ENCODE peak calls at places on chromosomes 1 and 21, in ten cellular contexts. One of them, this sample, is unnamed.

GRCh38 chr21:43658769-43659135 is 536 bp downstream of the HSF2BP start:
- DNase-seq in IMR-90: no peak
- DNase-seq in heart right ventricle: peak; percentile 37
- DNase-seq in tibial nerve: no peak
- DNase-seq in AG09309: no peak
- DNase-seq in foreskin fibroblast: no peak
- DNase-seq in astrocyte of the spinal cord: no peak
- DNase-seq in BJ: no peak
- DNase-seq in Peyer's patch: no peak
- DNase-seq in lower lobe of right lung: no peak
- DNase-seq in this sample: no peak

GRCh38 chr1:52288286-52288685 is 77.7 kb downstream of the CC2D1B start:
- DNase-seq in IMR-90: peak; percentile 64
- DNase-seq in heart right ventricle: no peak
- DNase-seq in tibial nerve: no peak
- DNase-seq in AG09309: no peak
- DNase-seq in foreskin fibroblast: peak; percentile 57
- DNase-seq in astrocyte of the spinal cord: peak; percentile 18
- DNase-seq in BJ: no peak
- DNase-seq in Peyer's patch: no peak
- DNase-seq in lower lobe of right lung: no peak
- DNase-seq in this sample: peak; percentile 27

GRCh38 chr1:151885479-151885878 is 23.8 kb downstream of the THEM4 start:
- DNase-seq in IMR-90: no peak
- DNase-seq in heart right ventricle: no peak
- DNase-seq in tibial nerve: no peak
- DNase-seq in AG09309: no peak
- DNase-seq in foreskin fibroblast: no peak
- DNase-seq in astrocyte of the spinal cord: no peak
- DNase-seq in BJ: no peak
- DNase-seq in Peyer's patch: no peak
- DNase-seq in lower lobe of right lung: no peak
- DNase-seq in this sample: peak; percentile 46

GRCh38 chr1:220918285-220918951 is 39.2 kb downstream of the HLX start:
- DNase-seq in IMR-90: no peak
- DNase-seq in heart right ventricle: no peak
- DNase-seq in tibial nerve: no peak
- DNase-seq in AG09309: no peak
- DNase-seq in foreskin fibroblast: no peak
- DNase-seq in astrocyte of the spinal cord: no peak
- DNase-seq in BJ: no peak
- DNase-seq in Peyer's patch: no peak
- DNase-seq in lower lobe of right lung: no peak
- DNase-seq in this sample: no peak

GRCh38 chr1:213985181-213986019 is 2.4 kb upstream of the PROX1 start:
- DNase-seq in IMR-90: no peak
- DNase-seq in heart right ventricle: no peak
- DNase-seq in tibial nerve: no peak
- DNase-seq in AG09309: no peak
- DNase-seq in foreskin fibroblast: no peak
- DNase-seq in astrocyte of the spinal cord: no peak
- DNase-seq in BJ: no peak
- DNase-seq in Peyer's patch: no peak
- DNase-seq in lower lobe of right lung: no peak
- DNase-seq in this sample: no peak

GRCh38 chr21:43694437-43695079 is 24.4 kb upstream of the PDXK start:
- DNase-seq in IMR-90: no peak
- DNase-seq in heart right ventricle: no peak
- DNase-seq in tibial nerve: no peak
- DNase-seq in AG09309: no peak
- DNase-seq in foreskin fibroblast: no peak
- DNase-seq in astrocyte of the spinal cord: no peak
- DNase-seq in BJ: no peak
- DNase-seq in Peyer's patch: no peak
- DNase-seq in lower lobe of right lung: peak; percentile 16
- DNase-seq in this sample: no peak

GRCh38 chr1:174572771-174573170 is 125.0 kb downstream of the GPR52 start:
- DNase-seq in IMR-90: no peak
- DNase-seq in heart right ventricle: no peak
- DNase-seq in tibial nerve: no peak
- DNase-seq in AG09309: no peak
- DNase-seq in foreskin fibroblast: no peak
- DNase-seq in astrocyte of the spinal cord: no peak
- DNase-seq in BJ: no peak
- DNase-seq in Peyer's patch: no peak
- DNase-seq in lower lobe of right lung: no peak
- DNase-seq in this sample: no peak

GRCh38 chr1:68175621-68176398 is 56.5 kb downstream of the WLS start:
- DNase-seq in IMR-90: peak; percentile 32
- DNase-seq in heart right ventricle: no peak
- DNase-seq in tibial nerve: no peak
- DNase-seq in AG09309: no peak
- DNase-seq in foreskin fibroblast: no peak
- DNase-seq in astrocyte of the spinal cord: peak; percentile 38
- DNase-seq in BJ: no peak
- DNase-seq in Peyer's patch: no peak
- DNase-seq in lower lobe of right lung: no peak
- DNase-seq in this sample: peak; percentile 52

GRCh38 chr1:24849653-24850295 is 80.3 kb downstream of the RUNX3 start:
- DNase-seq in IMR-90: peak; percentile 34
- DNase-seq in heart right ventricle: no peak
- DNase-seq in tibial nerve: no peak
- DNase-seq in AG09309: no peak
- DNase-seq in foreskin fibroblast: no peak
- DNase-seq in astrocyte of the spinal cord: no peak
- DNase-seq in BJ: no peak
- DNase-seq in Peyer's patch: no peak
- DNase-seq in lower lobe of right lung: no peak
- DNase-seq in this sample: peak; percentile 48

GRCh38 chr1:214727274-214727673 is 124.3 kb downstream of the CENPF start:
- DNase-seq in IMR-90: no peak
- DNase-seq in heart right ventricle: no peak
- DNase-seq in tibial nerve: no peak
- DNase-seq in AG09309: no peak
- DNase-seq in foreskin fibroblast: no peak
- DNase-seq in astrocyte of the spinal cord: no peak
- DNase-seq in BJ: no peak
- DNase-seq in Peyer's patch: no peak
- DNase-seq in lower lobe of right lung: no peak
- DNase-seq in this sample: no peak

GRCh38 chr1:1399870-1400575 is 888 bp upstream of the CCNL2 start:
- DNase-seq in IMR-90: peak; percentile 18
- DNase-seq in heart right ventricle: no peak
- DNase-seq in tibial nerve: no peak
- DNase-seq in AG09309: no peak
- DNase-seq in foreskin fibroblast: peak; percentile 16
- DNase-seq in astrocyte of the spinal cord: peak; percentile 12
- DNase-seq in BJ: no peak
- DNase-seq in Peyer's patch: no peak
- DNase-seq in lower lobe of right lung: no peak
- DNase-seq in this sample: peak; percentile 35

GRCh38 chr1:73781257-73781656 is 416.7 kb downstream of the LRRIQ3 start:
- DNase-seq in IMR-90: no peak
- DNase-seq in heart right ventricle: no peak
- DNase-seq in tibial nerve: no peak
- DNase-seq in AG09309: no peak
- DNase-seq in foreskin fibroblast: no peak
- DNase-seq in astrocyte of the spinal cord: peak; percentile 24
- DNase-seq in BJ: no peak
- DNase-seq in Peyer's patch: no peak
- DNase-seq in lower lobe of right lung: no peak
- DNase-seq in this sample: no peak

GRCh38 chr1:246161626-246162025 is 345.5 kb downstream of the SMYD3 start:
- DNase-seq in IMR-90: peak; percentile 86
- DNase-seq in heart right ventricle: no peak
- DNase-seq in tibial nerve: no peak
- DNase-seq in AG09309: peak; percentile 49
- DNase-seq in foreskin fibroblast: peak; percentile 72
- DNase-seq in astrocyte of the spinal cord: peak; percentile 61
- DNase-seq in BJ: no peak
- DNase-seq in Peyer's patch: no peak
- DNase-seq in lower lobe of right lung: no peak
- DNase-seq in this sample: peak; percentile 87

DNA sequence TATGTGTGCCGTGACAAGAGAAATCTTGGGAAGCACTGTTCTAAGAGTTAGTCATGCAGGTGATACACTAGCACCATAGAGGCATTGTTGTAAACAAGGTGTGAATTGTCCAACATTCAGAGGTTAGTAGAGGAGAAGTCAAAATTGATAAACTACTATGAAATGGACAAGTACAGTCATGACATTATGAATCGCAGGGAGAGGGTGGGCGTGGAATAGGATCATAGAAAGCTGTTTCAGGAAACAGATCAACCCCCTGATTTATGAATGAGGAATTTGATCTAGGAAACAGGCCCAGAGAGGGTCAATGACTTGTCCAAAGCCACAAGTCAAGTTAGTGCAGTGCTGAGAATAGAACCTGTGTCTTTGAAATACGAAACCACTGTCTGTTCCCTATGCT is 58.5 kb upstream of the LAX1 start:
- DNase-seq in IMR-90: peak; percentile 52
- DNase-seq in heart right ventricle: no peak
- DNase-seq in tibial nerve: no peak
- DNase-seq in AG09309: no peak
- DNase-seq in foreskin fibroblast: no peak
- DNase-seq in astrocyte of the spinal cord: no peak
- DNase-seq in BJ: no peak
- DNase-seq in Peyer's patch: no peak
- DNase-seq in lower lobe of right lung: no peak
- DNase-seq in this sample: no peak
- H3K4me3 ChIP-seq in IMR-90: no peak overlapping the region
- H3K4me3 ChIP-seq in heart right ventricle: no peak overlapping the region
- H3K4me3 ChIP-seq in tibial nerve: no peak overlapping the region
- H3K4me3 ChIP-seq in AG09309: no peak overlapping the region
- H3K4me3 ChIP-seq in foreskin fibroblast: no peak overlapping the region
- H3K4me3 ChIP-seq in astrocyte of the spinal cord: no peak overlapping the region
- H3K4me3 ChIP-seq in BJ: no peak overlapping the region
- H3K4me3 ChIP-seq in Peyer's patch: no peak overlapping the region
- H3K4me3 ChIP-seq in lower lobe of right lung: no peak overlapping the region
- H3K4me3 ChIP-seq in this sample: no peak overlapping the region

DNA sequence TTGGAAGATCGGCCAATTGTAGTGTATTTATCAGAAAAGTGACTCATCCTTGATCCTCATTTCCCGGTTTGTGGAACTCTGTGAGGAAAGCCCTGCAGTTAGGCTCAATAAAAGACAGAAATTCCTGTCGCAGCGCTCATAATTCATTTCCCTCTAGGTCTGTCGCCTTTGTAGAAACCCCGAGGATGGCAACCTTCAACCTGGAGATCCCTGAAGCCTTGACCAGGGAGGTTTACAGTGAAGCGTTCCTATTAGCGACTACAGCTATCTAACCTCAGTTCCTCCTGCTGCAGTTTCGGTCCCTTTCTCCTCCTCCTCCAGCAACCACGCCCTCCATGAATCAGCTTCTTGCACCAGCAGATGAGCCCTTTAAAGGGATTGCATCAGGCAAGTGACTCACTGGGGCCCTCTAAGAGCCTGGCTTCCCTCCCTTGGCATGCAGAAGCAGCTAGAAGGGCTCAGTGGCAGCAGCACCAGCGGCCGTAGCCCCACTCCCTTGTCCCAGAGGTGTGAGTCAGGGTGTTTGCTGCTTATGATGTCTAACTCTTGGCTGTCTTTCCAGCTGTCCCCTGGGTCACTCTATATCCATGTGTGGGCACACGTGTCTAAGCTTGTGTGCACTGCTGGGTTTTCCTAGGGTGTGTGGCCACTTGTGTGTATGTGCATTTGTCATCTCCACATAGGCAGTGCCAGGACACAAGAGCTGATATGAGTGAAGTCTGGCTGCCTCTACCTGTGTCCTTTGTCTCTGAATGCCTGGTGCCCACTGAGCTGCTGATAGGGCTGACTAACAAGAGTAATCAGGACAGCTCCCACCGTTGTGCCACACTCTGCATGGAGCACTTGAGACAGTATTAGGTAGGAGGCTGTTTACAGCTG is 777 bp upstream of the STK40 start:
- DNase-seq in IMR-90: peak; percentile 100
- DNase-seq in heart right ventricle: peak; percentile 83
- DNase-seq in tibial nerve: peak; percentile 89
- DNase-seq in AG09309: peak; percentile 100
- DNase-seq in foreskin fibroblast: peak; percentile 100
- DNase-seq in astrocyte of the spinal cord: peak; percentile 100
- DNase-seq in BJ: peak; percentile 99
- DNase-seq in Peyer's patch: peak; percentile 78
- DNase-seq in lower lobe of right lung: peak; percentile 94
- DNase-seq in this sample: peak; percentile 100
- TF ChIP-seq CTCF in IMR-90: no peak
- TF ChIP-seq CTCF in heart right ventricle: no peak
- TF ChIP-seq CTCF in tibial nerve: no peak
- TF ChIP-seq CTCF in AG09309: no peak
- TF ChIP-seq CTCF in foreskin fibroblast: no peak
- TF ChIP-seq CTCF in astrocyte of the spinal cord: no peak
- TF ChIP-seq CTCF in BJ: no peak
- TF ChIP-seq CTCF in Peyer's patch: no peak
- TF ChIP-seq CTCF in lower lobe of right lung: no peak
- TF ChIP-seq CTCF in this sample: no peak

DNA sequence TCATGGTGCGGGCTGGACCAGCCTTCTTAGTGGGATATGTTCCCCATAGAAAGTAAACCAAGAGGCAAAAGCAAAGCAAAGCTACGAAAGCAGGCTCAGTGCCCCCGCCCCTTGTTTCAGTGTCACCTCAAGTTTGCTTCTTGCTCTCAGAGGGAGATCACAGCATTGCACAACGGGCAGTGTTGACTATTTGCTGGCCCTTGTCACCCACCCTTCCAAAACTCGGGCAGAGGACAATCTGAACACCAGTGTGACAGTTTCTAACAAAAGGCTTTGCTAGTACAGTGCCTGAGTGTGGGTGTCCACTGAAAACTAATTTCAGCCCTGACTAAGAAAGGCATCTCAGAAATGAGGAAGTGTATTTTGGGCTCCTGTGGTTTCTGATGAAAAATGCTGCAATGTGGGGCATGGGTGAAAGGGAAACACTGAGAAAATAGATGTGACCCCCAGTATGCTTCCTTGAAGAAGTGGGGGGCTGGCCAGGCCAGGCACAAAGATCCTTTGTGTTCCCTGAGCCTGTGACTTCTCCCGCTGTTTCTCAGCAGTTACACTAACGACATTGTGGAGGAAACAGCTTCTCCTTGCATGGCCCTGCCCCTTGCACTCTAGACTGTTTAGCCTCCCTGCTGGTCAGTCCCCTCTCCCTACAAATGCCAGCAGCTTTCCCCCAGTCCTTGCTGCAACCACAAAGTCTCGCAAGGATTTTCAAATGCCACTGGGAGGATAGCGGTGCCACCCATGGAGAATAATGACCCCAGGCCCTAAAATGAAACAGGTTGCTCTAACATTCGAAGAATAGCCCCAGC is 33.3 kb upstream of the KCNE1 start:
- DNase-seq in IMR-90: peak; percentile 73
- DNase-seq in heart right ventricle: no peak
- DNase-seq in tibial nerve: no peak
- DNase-seq in AG09309: no peak
- DNase-seq in foreskin fibroblast: peak; percentile 60
- DNase-seq in astrocyte of the spinal cord: peak; percentile 73
- DNase-seq in BJ: peak; percentile 56
- DNase-seq in Peyer's patch: no peak
- DNase-seq in lower lobe of right lung: peak; percentile 84
- DNase-seq in this sample: peak; percentile 81
- H3K4me3 ChIP-seq in IMR-90: no peak overlapping the region
- H3K4me3 ChIP-seq in heart right ventricle: no peak overlapping the region
- H3K4me3 ChIP-seq in tibial nerve: no peak overlapping the region
- H3K4me3 ChIP-seq in AG09309: no peak overlapping the region
- H3K4me3 ChIP-seq in foreskin fibroblast: no peak overlapping the region
- H3K4me3 ChIP-seq in astrocyte of the spinal cord: no peak overlapping the region
- H3K4me3 ChIP-seq in BJ: no peak overlapping the region
- H3K4me3 ChIP-seq in Peyer's patch: no peak overlapping the region
- H3K4me3 ChIP-seq in lower lobe of right lung: no peak overlapping the region
- H3K4me3 ChIP-seq in this sample: no peak overlapping the region

GRCh38 chr1:91226741-91227140 is 177.9 kb downstream of the HFM1 start:
- DNase-seq in IMR-90: no peak
- DNase-seq in heart right ventricle: no peak
- DNase-seq in tibial nerve: no peak
- DNase-seq in AG09309: no peak
- DNase-seq in foreskin fibroblast: no peak
- DNase-seq in astrocyte of the spinal cord: no peak
- DNase-seq in BJ: no peak
- DNase-seq in Peyer's patch: no peak
- DNase-seq in lower lobe of right lung: no peak
- DNase-seq in this sample: no peak
- TF ChIP-seq CTCF in IMR-90: no peak
- TF ChIP-seq CTCF in heart right ventricle: no peak
- TF ChIP-seq CTCF in tibial nerve: no peak
- TF ChIP-seq CTCF in AG09309: no peak
- TF ChIP-seq CTCF in foreskin fibroblast: no peak
- TF ChIP-seq CTCF in astrocyte of the spinal cord: no peak
- TF ChIP-seq CTCF in BJ: no peak
- TF ChIP-seq CTCF in Peyer's patch: no peak
- TF ChIP-seq CTCF in lower lobe of right lung: no peak
- TF ChIP-seq CTCF in this sample: no peak

This sample was measured in cardiac fibroblast.